ENCODE peak calls at places on chromosomes 4 and X, in four cellular contexts. L is AML-193, C is kidney tubule cell, K is cardiac fibroblast. E is an unnamed sample.

GRCh38 chr4:163263601-163264000 is 68.8 kb downstream of the NPY1R start:
- DNase-seq in L (no peak), C (no peak), K (no peak), E (no peak)

GRCh38 chr4:153281476-153281875 is 63.0 kb upstream of the MND1 start:
- DNase-seq in L (no peak), C (no peak), K (no peak), E (no peak)

GRCh38 chrX:11566158-11566557 is 99.6 kb downstream of the ARHGAP6 start:
- DNase-seq in L (no peak), C (no peak), K (no peak), E (no peak)

GRCh38 chr4:53916431-53916889 is 147.9 kb downstream of the CHIC2 start:
- DNase-seq in L (no peak), C (peak; percentile 38), K (peak; percentile 84), E (no peak)

GRCh38 chr4:139299536-139299935 is 1.8 kb upstream of the NAA15 start:
- DNase-seq in L (no peak), C (peak; percentile 53), K (peak; percentile 36), E (peak; percentile 34)

GRCh38 chr4:88522702-88523324 is 763 bp downstream of the PYURF start:
- DNase-seq in L (peak; percentile 43), C (peak; percentile 47), K (peak; percentile 43), E (peak; percentile 5)

GRCh38 chr4:139950568-139950967 is 203.4 kb downstream of the MAML3 start:
- DNase-seq in L (no peak), C (no peak), K (peak; percentile 39), E (peak; percentile 9)

GRCh38 chr4:83618431-83618830 is 82.5 kb downstream of the GPAT3 start:
- DNase-seq in L (no peak), C (peak; percentile 91), K (peak; percentile 75), E (peak; percentile 53)

GRCh38 chr4:24278693-24279092 is 305.7 kb downstream of the DHX15 start:
- DNase-seq in L (no peak), C (no peak), K (peak; percentile 66), E (no peak)

GRCh38 chrX:7950865-7951264 is 23.7 kb upstream of the PNPLA4 start:
- DNase-seq in L (no peak), C (no peak), K (no peak), E (no peak)

GRCh38 chr4:108204518-108204917 is 35.8 kb upstream of the LEF1 start:
- DNase-seq in L (no peak), C (peak; percentile 22), K (no peak), E (no peak)

GRCh38 chr4:40418430-40419230 is 83.5 kb downstream of the CHRNA9 start:
- DNase-seq in L (no peak), C (peak; percentile 88), K (no peak), E (peak; percentile 85)

GRCh38 chr4:183416878-183417277 is 27.6 kb upstream of the CDKN2AIP start:
- DNase-seq in L (no peak), C (no peak), K (no peak), E (no peak)

GRCh38 chr4:19700951-19701350 is 550.8 kb upstream of the SLIT2 start:
- DNase-seq in L (no peak), C (peak; percentile 65), K (peak; percentile 61), E (peak; percentile 13)

GRCh38 chr4:90798948-90799347 is 671.8 kb downstream of the CCSER1 start:
- DNase-seq in L (no peak), C (no peak), K (no peak), E (no peak)

GRCh38 chr4:7023486-7023885 is 19.7 kb upstream of the TADA2B start:
- DNase-seq in L (no peak), C (no peak), K (no peak), E (no peak)

GRCh38 chrX:105973387-105973739 is 65.2 kb downstream of the SERPINA7 start:
- DNase-seq in L (no peak), C (peak; percentile 6), K (no peak), E (no peak)

GRCh38 chrX:794311-794710 is 163.7 kb downstream of the SHOX start:
- DNase-seq in L (no peak), C (no peak), K (no peak), E (no peak)

GRCh38 chrX:104281564-104281963 is 26.8 kb upstream of the ESX1 start:
- DNase-seq in L (no peak), C (no peak), K (no peak), E (no peak)

GRCh38 chr4:42150653-42151567 is 1.5 kb downstream of the BEND4 start:
- DNase-seq in L (no peak), C (no peak), K (no peak), E (no peak)

GRCh38 chrX:72280210-72280882 is 3.3 kb upstream of the RPS4X start:
- DNase-seq in L (no peak), C (peak; percentile 84), K (peak; percentile 50), E (peak; percentile 72)